ENCODE peak calls at places on chromosomes 11 and 22, in ten cellular contexts. O is HFFc6; B is stimulated activated CD4-positive, alpha-beta T cell treated with anti-CD3 and anti-CD28 coated beads, Interleukin-1b, Interleukin-23, amount 100 ng/mL, for 24 hours; F is activated T-cell treated with anti-CD3 and anti-CD28 coated beads for 1 hour; S is stimulated activated CD8-positive, alpha-beta memory T cell treated with anti-CD3 and anti-CD28 coated beads, Interleukin-2, amount 100 ng/mL, for 1 hour; T is T47D; P is esophagus squamous epithelium; X is Right ventricle myocardium inferior; R is left lung; I is tibial nerve. U is an unnamed sample.

GRCh38 chr11:103016031-103016430 is 60.5 kb upstream of the MMP13 start:
- DNase-seq in B (no peak), S (no peak), O (no peak), I (no peak), X (no peak), R (no peak), F (no peak), P (no peak), T (no peak), U (no peak)

GRCh38 chr11:61709572-61709971 is 29.4 kb downstream of the DAGLA start:
- DNase-seq in B (no peak), I (no peak), X (no peak), T (no peak), R (no peak), F (no peak), P (no peak), O (no peak), S (no peak), U (no peak)

GRCh38 chr11:119432484-119433368 is 9.8 kb upstream of the THY1 start:
- DNase-seq in I (no peak), B (no peak), T (no peak), O (peak; percentile 61), R (peak; percentile 68), F (no peak), P (no peak), X (no peak), S (no peak), U (no peak)

GRCh38 chr11:114847599-114847998 is 169.3 kb downstream of the NXPE2 start:
- DNase-seq in R (no peak), S (no peak), I (no peak), F (no peak), X (no peak), P (no peak), T (no peak), O (no peak), B (no peak), U (no peak)

GRCh38 chr22:46057206-46057605 is 80.2 kb upstream of the WNT7B start:
- DNase-seq in T (peak; percentile 32), B (no peak), O (no peak), S (no peak), I (no peak), R (peak; percentile 26), P (no peak), X (no peak), F (no peak), U (no peak)

GRCh38 chr11:128926437-128927107 is 16.1 kb downstream of the TP53AIP1 start:
- DNase-seq in X (no peak), T (no peak), P (no peak), O (no peak), I (no peak), S (no peak), B (no peak), F (no peak), R (no peak), U (no peak)

GRCh38 chr22:27212081-27212480 is 554.7 kb downstream of the MIAT start:
- DNase-seq in I (no peak), T (no peak), O (no peak), F (no peak), X (no peak), P (no peak), S (no peak), R (no peak), B (no peak), U (no peak)

GRCh38 chr11:123183391-123184099 is 11.5 kb downstream of the CLMP start:
- DNase-seq in F (no peak), O (peak; percentile 42), R (no peak), B (no peak), P (no peak), T (no peak), S (no peak), I (no peak), X (no peak), U (no peak)

GRCh38 chr11:130106381-130106780 is 36.7 kb downstream of the APLP2 start:
- DNase-seq in T (no peak), P (no peak), B (no peak), X (no peak), I (no peak), O (no peak), R (no peak), S (no peak), F (no peak), U (no peak)

GRCh38 chr22:17347724-17348123 is 21.5 kb upstream of the CECR2 start:
- DNase-seq in S (no peak), B (no peak), R (no peak), P (no peak), T (no peak), X (no peak), F (no peak), O (no peak), I (no peak), U (no peak)

GRCh38 chr11:71255323-71255722 is 2.9 kb upstream of the SHANK2 start:
- DNase-seq in O (no peak), X (no peak), S (no peak), T (peak; percentile 88), P (no peak), F (no peak), B (no peak), R (no peak), I (no peak), U (no peak)

GRCh38 chr22:44616882-44617655 is 84.9 kb upstream of the PRR5 start:
- DNase-seq in X (no peak), O (no peak), I (no peak), F (no peak), T (no peak), R (peak; percentile 57), P (no peak), S (no peak), B (no peak), U (no peak)

GRCh38 chr22:47020157-47020556 is 257.7 kb downstream of the TBC1D22A start:
- DNase-seq in S (no peak), I (no peak), P (no peak), R (peak; percentile 21), X (no peak), F (no peak), O (no peak), B (no peak), T (no peak), U (no peak)

GRCh38 chr11:63099555-63099954 is 44.5 kb downstream of the SLC22A24 start:
- DNase-seq in I (no peak), O (no peak), F (no peak), X (no peak), T (no peak), S (no peak), R (no peak), P (no peak), B (no peak), U (no peak)

GRCh38 chr11:11607772-11608171 is 14.0 kb downstream of the GALNT18 start:
- DNase-seq in I (no peak), X (no peak), P (no peak), B (no peak), S (no peak), R (no peak), T (peak; percentile 81), O (no peak), F (no peak), U (no peak)

GRCh38 chr11:12829131-12829530 is 154.9 kb downstream of the TEAD1 start:
- DNase-seq in B (no peak), I (no peak), O (no peak), P (no peak), X (no peak), T (peak; percentile 26), R (no peak), F (no peak), S (no peak), U (no peak)

GRCh38 chr11:126281666-126282175 is 1.2 kb upstream of the TIRAP start:
- DNase-seq in I (no peak), T (no peak), X (no peak), O (no peak), R (no peak), F (no peak), P (no peak), S (no peak), B (no peak), U (no peak)

GRCh38 chr11:30683176-30683575 is 97.0 kb upstream of the MPPED2 start:
- DNase-seq in T (no peak), R (no peak), P (no peak), X (no peak), F (no peak), O (no peak), B (no peak), I (no peak), S (no peak), U (no peak)

GRCh38 chr11:2301631-2302272 is at the start of the genes C11orf21 and TSPAN32:
- DNase-seq in P (no peak), B (no peak), S (no peak), O (no peak), F (no peak), T (no peak), X (peak; percentile 87), I (no peak), R (peak; percentile 91), U (no peak)

GRCh38 chr11:117817213-117818035 is 7.1 kb downstream of the FXYD2 start:
- DNase-seq in I (peak; percentile 87), R (peak; percentile 90), O (peak; percentile 64), T (peak; percentile 76), P (no peak), F (peak; percentile 81), B (peak; percentile 83), X (peak; percentile 88), S (peak; percentile 74), U (peak; percentile 85)

GRCh38 chr11:134785660-134786284 is 373.7 kb upstream of the B3GAT1 start:
- DNase-seq in I (no peak), S (no peak), F (no peak), B (no peak), T (no peak), R (no peak), P (no peak), O (no peak), X (no peak), U (no peak)

GRCh38 chr11:45158210-45158644 is 11.8 kb downstream of the PRDM11 start:
- DNase-seq in S (no peak), T (no peak), X (no peak), F (no peak), R (peak; percentile 72), P (no peak), B (no peak), O (no peak), I (no peak), U (no peak)

GRCh38 chr11:13376838-13377237 is 86.2 kb downstream of the BTBD10 start:
- DNase-seq in B (no peak), T (no peak), O (no peak), X (no peak), R (no peak), S (no peak), I (no peak), F (no peak), P (no peak), U (no peak)

GRCh38 chr11:64868904-64869570 is 9.4 kb downstream of the EHD1 start:
- DNase-seq in T (no peak), P (no peak), I (no peak), F (no peak), S (no peak), X (no peak), B (no peak), R (peak; percentile 82), O (peak; percentile 69), U (no peak)

GRCh38 chr11:96097844-96098421 is 174.0 kb upstream of the MTMR2 start:
- DNase-seq in P (no peak), F (no peak), I (no peak), R (no peak), S (no peak), B (no peak), T (no peak), X (no peak), O (no peak), U (no peak)

GRCh38 chr22:46985507-46985882 is 223.0 kb downstream of the TBC1D22A start:
- DNase-seq in R (no peak), I (no peak), F (no peak), X (no peak), T (no peak), S (no peak), P (no peak), B (no peak), O (no peak), U (no peak)

GRCh38 chr11:65403607-65404121 is 17.2 kb downstream of the FRMD8 start:
- DNase-seq in R (peak; percentile 69), I (no peak), F (no peak), T (no peak), B (no peak), S (no peak), P (no peak), O (no peak), X (peak; percentile 56), U (no peak)

GRCh38 chr22:18031670-18032454 is 7.5 kb upstream of the MICAL3 start:
- DNase-seq in I (no peak), P (no peak), T (no peak), F (no peak), X (no peak), R (no peak), B (no peak), S (no peak), O (peak; percentile 94), U (no peak)

U was measured in hypothalamus.